ENCODE peak calls at places on chromosomes 13 and 19, in six cellular contexts. O, R, B, D, H and W are unnamed samples.

GRCh38 chr13:95115525-95115924 is 185.7 kb downstream of the ABCC4 start:
- DNase-seq in R (no peak), H (no peak), O (no peak), D (no peak), B (no peak), W (no peak)

GRCh38 chr13:112793545-112794445 is 104.0 kb downstream of the ATP11A start:
- DNase-seq in D (no peak), H (no peak), R (no peak), B (no peak), O (no peak), W (no peak)

GRCh38 chr13:101512650-101513049 is 60.2 kb downstream of the ITGBL1 start:
- DNase-seq in O (no peak), B (no peak), R (no peak), H (no peak), D (no peak), W (no peak)

GRCh38 chr19:55552206-55552605 is 6.9 kb upstream of the SBK3 start:
- DNase-seq in B (no peak), H (no peak), R (no peak), D (no peak), O (no peak), W (no peak)

GRCh38 chr19:54458648-54459281 is 4.8 kb downstream of the LENG9 start:
- DNase-seq in H (no peak), B (no peak), D (no peak), O (no peak), R (no peak), W (no peak)

GRCh38 chr19:18782559-18783225 is 8.4 kb downstream of the COMP start:
- DNase-seq in H (no peak), O (no peak), B (no peak), R (no peak), D (no peak), W (no peak)

GRCh38 chr13:109196896-109197295 is 567.5 kb downstream of the MYO16 start:
- DNase-seq in D (peak), O (no peak), B (peak), H (peak), R (no peak), W (peak)

GRCh38 chr13:109883181-109884180 is 97.1 kb upstream of the IRS2 start:
- DNase-seq in R (no peak), H (no peak), D (no peak), B (no peak), O (no peak), W (no peak)

GRCh38 chr13:113971471-113972231 is 2.2 kb downstream of the C13orf46 start:
- DNase-seq in H (no peak), B (no peak), D (no peak), R (no peak), O (no peak), W (no peak)

GRCh38 chr13:79593611-79594275 is 112.8 kb downstream of the NDFIP2 start:
- DNase-seq in D (no peak), B (no peak), H (no peak), R (no peak), O (peak), W (no peak)

GRCh38 chr13:90793261-90793785 is 554.2 kb upstream of the MIR17HG start:
- DNase-seq in R (no peak), H (no peak), B (no peak), O (no peak), D (no peak), W (no peak)

GRCh38 chr19:3358919-3359849 is 7.2 kb upstream of the NFIC start:
- DNase-seq in B (peak), H (no peak), D (no peak), O (peak), R (no peak), W (no peak)

GRCh38 chr13:48653074-48654054 is at the start of gene CYSLTR2:
- DNase-seq in O (peak), H (no peak), B (no peak), D (no peak), R (peak), W (no peak)

GRCh38 chr19:6687117-6687516 is 17.2 kb upstream of the TNFSF14 start:
- DNase-seq in R (no peak), D (no peak), B (no peak), H (no peak), O (no peak), W (no peak)

GRCh38 chr13:90105881-90106496 is 1241.5 kb upstream of the MIR17HG start:
- DNase-seq in H (no peak), R (no peak), B (no peak), D (no peak), O (no peak), W (no peak)

GRCh38 chr19:8373867-8374813 is 10.2 kb downstream of the ANGPTL4 start:
- DNase-seq in O (peak), R (no peak), H (no peak), B (peak), D (peak), W (no peak)

GRCh38 chr19:58401825-58402433 is 6.5 kb downstream of the RNF225 start:
- DNase-seq in O (no peak), B (peak), D (no peak), R (no peak), H (no peak), W (no peak)

GRCh38 chr19:33868821-33869412 is 72.2 kb downstream of the KCTD15 start:
- DNase-seq in O (peak), H (peak), B (no peak), D (no peak), R (no peak), W (no peak)

GRCh38 chr19:10290439-10290875 is 705 bp downstream of the ICAM5 start:
- DNase-seq in O (no peak), H (peak), R (no peak), D (no peak), B (no peak), W (no peak)

GRCh38 chr19:45913874-45914830 is at the start of gene NANOS2:
- DNase-seq in B (peak), R (no peak), H (peak), O (no peak), D (peak), W (no peak)

GRCh38 chr13:42420304-42420703 is 148.4 kb downstream of the AKAP11 start:
- DNase-seq in D (no peak), H (no peak), O (no peak), R (peak), B (no peak), W (no peak)

GRCh38 chr19:10431943-10432735 is 11.8 kb downstream of the PDE4A start:
- DNase-seq in H (peak), D (no peak), B (peak), O (peak), R (no peak), W (no peak)

GRCh38 chr13:105908581-105908980 is 626.9 kb downstream of the EFNB2 start:
- DNase-seq in R (no peak), H (no peak), D (no peak), B (no peak), O (no peak), W (peak)

GRCh38 chr13:27279506-27279905 is 8.9 kb downstream of the RASL11A start:
- DNase-seq in H (no peak), R (no peak), D (no peak), B (no peak), O (no peak), W (no peak)

GRCh38 chr13:48131481-48131992 is 36.6 kb upstream of the MED4 start:
- DNase-seq in R (no peak), H (no peak), B (no peak), O (no peak), D (no peak), W (no peak)

GRCh38 chr13:96544965-96545364 is 449.3 kb downstream of the OXGR1 start:
- DNase-seq in H (no peak), D (no peak), B (no peak), O (no peak), R (no peak), W (no peak)

GRCh38 chr13:82627183-82627582 is 1255.1 kb downstream of the SLITRK1 start:
- DNase-seq in H (no peak), B (no peak), D (no peak), O (no peak), R (no peak), W (no peak)
- TF ChIP-seq GABPA in H (no peak), B (no peak), D (no peak), O (no peak), R (no peak), W (no peak)

GRCh38 chr19:40055832-40056504 is at the start of gene ZNF780B:
- DNase-seq in H (peak), R (peak), B (peak), D (peak), O (peak), W (peak)

GRCh38 chr19:40056505-40056904 is 474 bp upstream of the ZNF780B start:
- DNase-seq in B (no peak), H (no peak), O (no peak), D (no peak), R (no peak), W (no peak)

GRCh38 chr19:40055049-40055448 is 982 bp downstream of the ZNF780B start:
- DNase-seq in O (peak), R (no peak), D (no peak), H (no peak), B (peak), W (no peak)

GRCh38 chr19:40053491-40053890 is 2.5 kb downstream of the ZNF780B start:
- DNase-seq in D (no peak), B (no peak), R (no peak), H (no peak), O (no peak), W (no peak)

GRCh38 chr19:40054632-40055031 is 1.4 kb downstream of the ZNF780B start:
- DNase-seq in B (no peak), D (no peak), R (no peak), H (no peak), O (peak), W (no peak)
- TF ChIP-seq GABPA in B (no peak), D (no peak), R (no peak), H (no peak), O (no peak), W (no peak)

GRCh38 chr19:47848871-47849473 is 10.1 kb upstream of the TPRX2 start:
- DNase-seq in B (peak), R (no peak), D (peak), H (peak), O (peak), W (peak)
- TF ChIP-seq GABPA in B (peak), R (no peak), D (no peak), H (no peak), O (no peak), W (no peak)

GRCh38 chr13:92224052-92224821 is 825.8 kb downstream of the GPC5 start:
- DNase-seq in B (no peak), D (no peak), O (no peak), H (no peak), R (no peak), W (no peak)
- TF ChIP-seq GABPA in B (no peak), D (no peak), O (no peak), H (no peak), R (no peak), W (no peak)

GRCh38 chr19:16386619-16387240 is 62.1 kb downstream of the KLF2 start:
- DNase-seq in R (no peak), O (peak), H (no peak), D (peak), B (peak), W (peak)
- TF ChIP-seq GABPA in R (no peak), O (no peak), H (no peak), D (no peak), B (no peak), W (no peak)

DNA sequence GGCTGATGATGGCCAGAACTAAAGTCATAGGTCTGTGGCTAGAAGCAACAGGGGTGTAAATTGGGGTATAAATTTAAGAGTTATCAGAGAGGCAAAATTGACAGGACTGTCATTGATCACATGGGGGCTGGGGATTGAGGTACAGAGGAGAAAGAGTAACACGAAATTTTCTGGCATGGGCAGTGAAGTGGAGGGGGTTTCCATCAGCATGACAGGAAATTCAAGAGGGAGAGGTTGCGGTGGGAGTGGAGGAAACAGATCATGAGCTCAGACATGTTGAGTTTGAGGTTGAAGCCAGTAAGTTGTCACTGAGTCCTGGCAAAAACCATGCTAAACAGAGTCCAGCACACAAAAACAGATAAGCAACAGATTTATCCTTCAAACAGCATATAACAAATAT is 192.1 kb upstream of the TSC22D1 start:
- DNase-seq in H (no peak), R (peak), D (no peak), B (no peak), O (no peak), W (no peak)
- TF ChIP-seq GABPA in H (no peak), R (no peak), D (no peak), B (no peak), O (no peak), W (no peak)

DNA sequence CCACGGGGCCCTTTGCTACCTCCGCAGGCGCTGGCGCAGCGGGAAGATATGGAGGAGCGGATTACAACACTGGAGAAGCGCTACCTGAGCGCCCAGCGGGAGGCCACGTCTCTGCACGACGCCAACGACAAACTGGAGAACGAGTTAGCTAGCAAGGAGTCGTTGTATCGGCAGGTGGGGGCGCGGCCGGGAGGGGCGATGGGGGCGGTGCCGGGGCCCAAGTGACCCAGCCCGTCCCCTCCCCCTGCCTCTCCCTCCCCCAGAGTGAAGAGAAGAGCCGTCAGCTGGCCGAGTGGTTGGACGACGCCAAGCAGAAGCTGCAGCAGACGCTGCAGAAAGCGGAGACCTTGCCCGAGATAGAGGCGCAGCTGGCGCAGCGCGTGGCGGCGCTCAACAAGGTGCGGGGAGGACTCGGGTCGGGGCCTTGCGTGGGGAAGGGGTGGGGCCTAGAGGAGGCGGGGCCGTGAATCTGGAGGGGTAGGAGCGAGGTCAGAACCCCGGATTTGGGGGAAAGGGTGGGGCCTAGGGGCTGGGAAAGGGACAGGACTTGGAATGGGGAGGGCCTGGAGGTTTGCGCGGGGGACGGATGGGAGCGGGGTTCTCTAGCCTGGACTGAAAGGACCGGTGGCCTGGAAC is 13.7 kb downstream of the PPFIA3 start:
- DNase-seq in H (peak), D (no peak), O (peak), R (no peak), B (peak), W (no peak)
- TF ChIP-seq GABPA in H (no peak), D (no peak), O (no peak), R (no peak), B (no peak), W (no peak)

GRCh38 chr13:32669030-32669646 is 82.9 kb downstream of the PDS5B start:
- DNase-seq in R (no peak), D (peak), H (no peak), O (peak), B (peak), W (peak)
- TF ChIP-seq GABPA in R (no peak), D (no peak), H (no peak), O (no peak), B (no peak), W (no peak)

DNA sequence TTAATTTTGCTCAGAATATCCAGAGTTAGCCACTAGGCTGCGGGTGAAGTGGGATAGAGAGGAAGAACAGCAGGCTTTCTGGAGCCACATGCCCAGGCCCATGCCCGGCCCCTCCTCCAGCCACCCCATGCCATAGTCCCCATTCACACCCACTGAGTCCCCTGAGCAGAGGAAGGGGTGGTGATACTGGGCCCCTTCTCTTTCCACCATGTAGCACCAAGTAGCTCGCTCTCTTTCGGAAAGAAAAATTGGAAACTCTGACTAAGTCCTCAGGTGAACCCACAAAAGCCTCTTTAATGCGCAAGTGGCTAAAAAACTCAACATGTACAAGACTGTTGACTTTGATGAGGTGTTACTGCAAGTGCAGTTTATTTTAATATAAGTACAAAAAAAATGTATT is 76.7 kb upstream of the GPR183 start:
- DNase-seq in R (no peak), D (no peak), B (no peak), H (no peak), O (no peak), W (no peak)
- TF ChIP-seq GABPA in R (no peak), D (no peak), B (no peak), H (no peak), O (no peak), W (no peak)

GRCh38 chr19:17680235-17680722 is 7.9 kb downstream of the UNC13A start:
- DNase-seq in D (no peak), H (no peak), B (peak), O (no peak), R (peak), W (no peak)
- TF ChIP-seq GABPA in D (no peak), H (no peak), B (peak), O (no peak), R (no peak), W (no peak)